ENCODE peak calls at places on chromosomes 5 and 9, in seven cellular contexts. V is stomach, H is neuronal stem cell, L is psoas muscle, A is body of pancreas, P is cardiac muscle cell, Q is colonic mucosa. U is an unnamed sample.
A peak's percentile ranks its signal among the peaks of the same experiment; 100 is the strongest.

GRCh38 chr5:135154197-135154596 is 120.2 kb upstream of the PITX1 start:
- DNase-seq in H (no peak), V (no peak), L (no peak), Q (no peak), P (no peak), A (no peak), U (no peak)

GRCh38 chr5:168227973-168228615 is 63.4 kb upstream of the WWC1 start:
- DNase-seq in A (no peak), P (no peak), V (no peak), H (no peak), Q (no peak), L (no peak), U (no peak)

GRCh38 chr9:95171001-95171400 is 146.5 kb downstream of the FANCC start:
- DNase-seq in H (no peak), A (no peak), P (no peak), V (no peak), Q (no peak), L (no peak), U (no peak)

GRCh38 chr5:61653802-61654580 is 321.9 kb downstream of the ZSWIM6 start:
- DNase-seq in V (no peak), L (no peak), Q (no peak), H (no peak), A (no peak), P (no peak), U (no peak)

GRCh38 chr9:23775549-23775948 is 50.5 kb downstream of the ELAVL2 start:
- DNase-seq in A (no peak), V (no peak), L (no peak), Q (no peak), P (no peak), H (no peak), U (no peak)

GRCh38 chr5:150946351-150946905 is 41.6 kb upstream of the ZNF300 start:
- DNase-seq in H (no peak), Q (peak; percentile 61), L (peak; percentile 87), V (peak; percentile 54), A (peak; percentile 84), P (no peak), U (no peak)

GRCh38 chr5:162565-163337 is 28.5 kb upstream of the LRRC14B start:
- DNase-seq in V (no peak), Q (no peak), L (peak; percentile 6), P (no peak), A (no peak), H (no peak), U (no peak)

GRCh38 chr9:16708638-16709435 is 161.6 kb downstream of the BNC2 start:
- DNase-seq in V (no peak), L (no peak), Q (no peak), P (no peak), A (no peak), H (no peak), U (no peak)

GRCh38 chr9:83013867-83014605 is 48.9 kb downstream of the RASEF start:
- DNase-seq in P (no peak), H (no peak), Q (no peak), V (no peak), A (no peak), L (no peak), U (no peak)

GRCh38 chr5:134236208-134236761 is 10.4 kb upstream of the PPP2CA start:
- DNase-seq in H (no peak), V (no peak), A (no peak), P (no peak), L (no peak), Q (no peak), U (no peak)

DNA sequence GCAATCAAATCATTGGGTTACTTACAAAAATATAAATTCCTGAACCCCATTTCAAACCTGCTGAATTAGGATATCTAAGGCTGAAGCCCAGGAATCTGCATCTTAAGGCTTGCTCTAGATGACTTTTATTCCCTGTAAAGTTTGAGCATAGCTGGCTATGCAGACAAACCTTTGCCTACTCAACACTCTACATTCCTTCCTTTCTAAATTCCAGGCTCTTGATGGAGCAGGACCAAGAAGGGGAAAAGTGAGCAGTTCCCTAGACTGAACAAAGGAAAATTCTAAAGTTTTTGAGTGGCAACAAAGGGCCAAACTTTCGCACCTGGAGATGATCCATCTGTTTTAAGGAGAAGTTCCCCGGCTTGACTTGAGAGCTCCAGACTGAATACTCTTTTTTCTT is 9.8 kb upstream of the ADRA1B start:
- DNase-seq in H (no peak), P (no peak), Q (no peak), A (no peak), V (no peak), L (no peak), U (no peak)
- H3K9me3 ChIP-seq in H (no peaks in the 10 kb centered on the region), P (no peaks in the 10 kb centered on the region), Q (no peaks in the 10 kb centered on the region), A (no peaks in the 10 kb centered on the region), V (no peaks in the 10 kb centered on the region), L (no peaks in the 10 kb centered on the region), U (no peaks in the 10 kb centered on the region)

GRCh38 chr5:176679365-176680225 is 32.3 kb downstream of the TSPAN17 start:
- DNase-seq in P (no peak), V (no peak), H (no peak), A (no peak), Q (no peak), L (no peak), U (no peak)

GRCh38 chr5:176682016-176682531 is 34.8 kb downstream of the TSPAN17 start:
- DNase-seq in H (no peak), V (no peak), P (no peak), L (no peak), Q (no peak), A (no peak), U (no peak)

GRCh38 chr5:176677209-176677931 is 30.1 kb downstream of the TSPAN17 start:
- DNase-seq in V (no peak), Q (no peak), P (no peak), L (no peak), H (no peak), A (no peak), U (no peak)

GRCh38 chr5:176678584-176678983 is 31.3 kb downstream of the TSPAN17 start:
- DNase-seq in L (no peak), P (no peak), H (no peak), V (no peak), Q (no peak), A (no peak), U (no peak)

GRCh38 chr5:176680226-176680563 is 32.9 kb downstream of the TSPAN17 start:
- DNase-seq in L (no peak), V (no peak), Q (no peak), A (no peak), P (no peak), H (no peak), U (no peak)
- H3K4me3 ChIP-seq in L (no peak overlapping the region), V (no peak overlapping the region), Q (no peak overlapping the region), A (no peak overlapping the region), P (no peak overlapping the region), H (no peak overlapping the region), U (peak overlapping the region; percentile 21)

DNA sequence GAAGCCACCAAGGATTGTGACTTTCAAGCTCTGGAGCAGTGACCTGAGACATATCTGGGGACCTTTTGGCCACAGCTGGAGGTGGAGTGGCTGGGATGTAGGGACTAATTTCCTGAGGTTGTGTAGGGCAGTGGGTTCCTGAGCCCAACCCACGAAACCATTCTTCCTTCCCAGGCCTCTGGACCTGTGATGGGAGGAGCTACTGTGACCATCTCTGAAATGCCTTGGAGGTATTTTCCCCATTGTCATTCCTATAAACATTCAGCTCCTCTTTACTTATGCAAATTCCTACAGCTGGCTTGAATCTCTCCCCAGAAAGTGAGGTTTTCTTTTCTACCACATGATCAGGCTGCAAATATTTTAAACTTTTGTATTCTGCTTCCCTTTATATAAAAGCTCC is 172.6 kb downstream of the TUSC1 start:
- DNase-seq in L (no peak), Q (no peak), V (no peak), H (no peak), P (no peak), A (no peak), U (no peak)
- H3K9me3 ChIP-seq in L (no peaks in the 10 kb centered on the region), Q (no peaks in the 10 kb centered on the region), V (peaks cover 5% of the 10 kb centered on the region), H (peaks cover 10% of the 10 kb centered on the region), P (no peaks in the 10 kb centered on the region), A (no peaks in the 10 kb centered on the region), U (no peaks in the 10 kb centered on the region)

GRCh38 chr9:115117999-115118470 is at the start of gene TNC:
- DNase-seq in V (peak; percentile 36), H (peak; percentile 52), A (peak; percentile 37), P (peak; percentile 65), L (peak; percentile 54), Q (peak; percentile 26), U (no peak)
- H3K4me3 ChIP-seq in V (peak within 1 kb of the TSS; percentile 46), H (peak within 1 kb of the TSS; percentile 36), A (no peak within 1 kb of the TSS), P (peak within 1 kb of the TSS; percentile 41), L (peak within 1 kb of the TSS; percentile 49), Q (peak within 1 kb of the TSS; percentile 22), U (peak within 1 kb of the TSS; percentile 33)

DNA sequence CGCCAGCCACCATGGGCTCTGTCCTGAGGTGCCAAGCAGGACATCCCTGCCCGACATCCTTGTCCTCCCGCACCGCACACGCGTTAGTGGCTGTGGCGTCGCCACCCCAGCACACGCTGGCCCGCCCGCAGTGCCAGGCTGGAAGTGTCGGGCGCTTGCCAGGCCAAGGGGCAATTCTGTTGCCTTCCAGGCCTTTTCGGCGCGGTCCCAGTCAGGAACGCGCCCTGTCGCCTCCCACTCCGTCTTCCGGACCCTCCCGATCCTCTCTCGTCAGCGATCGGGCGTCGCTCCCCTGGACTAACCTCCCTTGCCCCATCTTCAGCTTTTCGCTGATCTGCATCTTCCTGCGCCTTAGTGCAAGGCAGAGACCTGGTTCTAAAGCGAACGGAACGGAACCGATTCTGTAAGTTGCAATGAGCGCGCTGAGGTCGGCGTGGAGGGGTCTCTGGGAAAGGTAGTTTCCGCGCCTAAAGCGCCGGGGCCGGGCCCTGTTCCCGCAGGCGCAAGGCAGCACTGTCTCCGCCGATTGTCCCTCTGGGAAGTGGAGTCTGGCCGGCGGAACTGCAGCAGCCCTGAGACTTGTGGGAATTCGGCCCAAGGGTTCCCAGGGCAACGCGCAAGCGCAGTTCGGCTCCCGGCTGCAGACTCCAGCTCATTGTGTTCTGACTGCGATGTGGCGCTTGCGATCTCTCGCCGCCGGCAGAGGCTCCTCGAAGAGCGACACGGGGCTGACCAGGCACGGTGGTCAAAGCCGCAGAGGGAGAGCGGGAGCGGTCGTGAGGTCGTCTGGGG is at the start of gene ZNF454:
- DNase-seq in L (peak; percentile 86), A (peak; percentile 97), V (peak; percentile 78), H (peak; percentile 86), Q (peak; percentile 90), P (peak; percentile 75), U (peak; percentile 55)
- H3K9me3 ChIP-seq in L (peaks cover 49% of the 10 kb centered on the region), A (peaks cover 2% of the 10 kb centered on the region), V (peaks cover 41% of the 10 kb centered on the region), H (peaks cover 64% of the 10 kb centered on the region), Q (peaks cover 3% of the 10 kb centered on the region), P (no peaks in the 10 kb centered on the region), U (peaks cover 5% of the 10 kb centered on the region)

GRCh38 chr9:131008909-131009618 is at the start of gene LAMC3:
- DNase-seq in H (no peak), L (no peak), P (peak; percentile 70), A (no peak), V (no peak), Q (no peak), U (no peak)
- H3K4me3 ChIP-seq in H (no peak within 1 kb of the TSS), L (peak within 1 kb of the TSS; percentile 22), P (peak within 1 kb of the TSS; percentile 20), A (no peak within 1 kb of the TSS), V (peak within 1 kb of the TSS; percentile 13), Q (no peak within 1 kb of the TSS), U (peak within 1 kb of the TSS; percentile 32)

GRCh38 chr5:174284873-174285272 is 239.4 kb downstream of the NSG2 start:
- DNase-seq in L (no peak), A (no peak), P (no peak), H (no peak), Q (no peak), V (no peak), U (no peak)
- H3K9me3 ChIP-seq in L (no peaks in the 10 kb centered on the region), A (no peaks in the 10 kb centered on the region), P (no peaks in the 10 kb centered on the region), H (no peaks in the 10 kb centered on the region), Q (no peaks in the 10 kb centered on the region), V (no peaks in the 10 kb centered on the region), U (no peaks in the 10 kb centered on the region)

U was measured in iPS DF 6.9.